ENCODE peak calls at places on chromosomes 6 and 20, in eight cellular contexts. Z is HT1080; W is LoVo; R is NCI-H1930; O is stimulated activated naive CD4-positive, alpha-beta T cell; P is activated gamma-delta T cell; Q is GM10248; I is astrocyte of the cerebellum. K is an unnamed sample.

GRCh38 chr20:17556842-17557674 is 12.8 kb upstream of the DSTN start:
- DNase-seq in Z (no peak), W (peak), R (no peak), O (no peak), P (no peak), Q (no peak), I (no peak), K (peak)

GRCh38 chr20:64049060-64049886 is at the start of gene SOX18:
- DNase-seq in Z (no peak), W (peak), R (no peak), O (no peak), P (no peak), Q (no peak), I (no peak), K (no peak)

GRCh38 chr6:135299256-135299655 is 118.1 kb downstream of the MYB start:
- DNase-seq in Z (peak), W (no peak), R (no peak), O (no peak), P (no peak), Q (no peak), I (peak), K (peak)

GRCh38 chr6:33787336-33787953 is 1.5 kb downstream of the LEMD2 start:
- DNase-seq in Z (peak), W (no peak), R (no peak), O (no peak), P (no peak), Q (no peak), I (no peak), K (no peak)

GRCh38 chr6:28941681-28942448 is 18.1 kb upstream of the TRIM27 start:
- DNase-seq in Z (peak), W (no peak), R (no peak), O (no peak), P (no peak), Q (no peak), I (no peak), K (no peak)

GRCh38 chr6:132491303-132491702 is 21.6 kb downstream of the STX7 start:
- DNase-seq in Z (no peak), W (no peak), R (no peak), O (no peak), P (no peak), Q (no peak), I (peak), K (peak)

GRCh38 chr6:100503043-100503442 is 38.3 kb upstream of the SIM1 start:
- DNase-seq in Z (no peak), W (no peak), R (no peak), O (no peak), P (no peak), Q (no peak), I (no peak), K (no peak)

GRCh38 chr6:35496036-35496850 is 636 bp downstream of the TEAD3 start:
- DNase-seq in Z (no peak), W (peak), R (no peak), O (no peak), P (no peak), Q (no peak), I (no peak), K (no peak)

GRCh38 chr6:151716446-151717047 is 90.9 kb upstream of the ESR1 start:
- DNase-seq in Z (peak), W (no peak), R (no peak), O (peak), P (no peak), Q (no peak), I (no peak), K (no peak)

GRCh38 chr6:52931351-52931750 is 21.9 kb upstream of the GSTA3 start:
- DNase-seq in Z (no peak), W (no peak), R (no peak), O (no peak), P (no peak), Q (no peak), I (no peak), K (no peak)

GRCh38 chr20:19404836-19405235 is 192.4 kb downstream of the SLC24A3 start:
- DNase-seq in Z (no peak), W (no peak), R (no peak), O (no peak), P (no peak), Q (no peak), I (no peak), K (no peak)

GRCh38 chr20:62595491-62595890 is 46.8 kb upstream of the SLCO4A1 start:
- DNase-seq in Z (peak), W (peak), R (no peak), O (no peak), P (no peak), Q (no peak), I (no peak), K (peak)

GRCh38 chr6:150270330-150271052 is 98.3 kb upstream of the IYD start:
- DNase-seq in Z (no peak), W (no peak), R (no peak), O (no peak), P (no peak), Q (no peak), I (no peak), K (no peak)

K was measured in NCI-H226.